ENCODE peak calls at places on chromosomes 6 and 20, in six cellular contexts. F is ascending aorta; K is NCI-H2171; D is brain microvascular endothelial cell; O is effector CD4-positive, alpha-beta T cell; H is omental fat pad. E is an unnamed sample.

GRCh38 chr6:20744911-20745557 is 210.8 kb downstream of the CDKAL1 start:
- DNase-seq in K (no peak), O (no peak), D (no peak), F (no peak), H (no peak), E (no peak)

GRCh38 chr6:106103728-106104109 is 17.6 kb downstream of the PRDM1 start:
- DNase-seq in O (peak; percentile 51), K (no peak), F (no peak), D (no peak), H (no peak), E (no peak)

GRCh38 chr20:21510414-21510971 is 3.4 kb downstream of the NKX2-2 start:
- DNase-seq in O (no peak), H (no peak), K (no peak), D (no peak), F (no peak), E (no peak)

GRCh38 chr20:38002422-38002821 is 30.8 kb downstream of the TTI1 start:
- DNase-seq in F (no peak), O (no peak), H (no peak), D (no peak), K (no peak), E (no peak)

GRCh38 chr6:75852721-75853120 is 103.7 kb downstream of the MYO6 start:
- DNase-seq in F (no peak), K (no peak), H (no peak), O (no peak), D (peak; percentile 55), E (peak; percentile 2)

GRCh38 chr6:106192824-106193223 is 106.7 kb downstream of the PRDM1 start:
- DNase-seq in D (peak; percentile 28), F (no peak), K (no peak), H (no peak), O (no peak), E (peak; percentile 83)

GRCh38 chr6:158642097-158642601 is 2.4 kb downstream of the DYNLT1 start:
- DNase-seq in O (no peak), H (no peak), K (no peak), D (peak; percentile 60), F (peak; percentile 58), E (peak; percentile 96)

GRCh38 chr6:27866370-27867050 is 45.7 kb downstream of the OR2B2 start:
- DNase-seq in F (no peak), K (no peak), H (no peak), O (peak; percentile 18), D (peak; percentile 38), E (peak; percentile 88)

GRCh38 chr6:72849346-72849745 is 227.5 kb downstream of the KCNQ5 start:
- DNase-seq in O (no peak), F (no peak), K (no peak), H (no peak), D (no peak), E (no peak)